ENCODE peak calls at places on chromosomes 6 and 20, in six cellular contexts. One of them, this sample, is unnamed.
A peak's percentile ranks its signal among the peaks of the same experiment; 100 is the strongest.

GRCh38 chr20:43284481-43284880 is 94.8 kb upstream of the PTPRT start:
- DNase-seq in K562: no peak
- DNase-seq in CD8-positive, alpha-beta memory T cell: no peak
- DNase-seq in iPS DF 6.9: no peak
- DNase-seq in neuronal stem cell: no peak
- DNase-seq in heart right ventricle: no peak
- DNase-seq in this sample: no peak

GRCh38 chr20:61629361-61630239 is 377.5 kb downstream of the CDH4 start:
- DNase-seq in K562: no peak
- DNase-seq in heart right ventricle: no peak
- DNase-seq in neuronal stem cell: no peak
- DNase-seq in CD8-positive, alpha-beta memory T cell: no peak
- DNase-seq in iPS DF 6.9: no peak
- DNase-seq in this sample: no peak

GRCh38 chr6:159577564-159577963 is 115.5 kb downstream of the SOD2 start:
- DNase-seq in CD8-positive, alpha-beta memory T cell: no peak
- DNase-seq in heart right ventricle: no peak
- DNase-seq in K562: no peak
- DNase-seq in neuronal stem cell: no peak
- DNase-seq in iPS DF 6.9: no peak
- DNase-seq in this sample: no peak

GRCh38 chr20:40073535-40074111 is 615.4 kb downstream of the MAFB start:
- DNase-seq in K562: no peak
- DNase-seq in heart right ventricle: no peak
- DNase-seq in CD8-positive, alpha-beta memory T cell: no peak
- DNase-seq in neuronal stem cell: no peak
- DNase-seq in iPS DF 6.9: peak; percentile 76
- DNase-seq in this sample: peak; percentile 99

GRCh38 chr6:3334579-3334978 is 75.8 kb downstream of the PSMG4 start:
- DNase-seq in heart right ventricle: no peak
- DNase-seq in iPS DF 6.9: no peak
- DNase-seq in CD8-positive, alpha-beta memory T cell: no peak
- DNase-seq in K562: no peak
- DNase-seq in neuronal stem cell: no peak
- DNase-seq in this sample: no peak

GRCh38 chr6:157376706-157377230 is 4.2 kb upstream of the ZDHHC14 start:
- DNase-seq in K562: no peak
- DNase-seq in CD8-positive, alpha-beta memory T cell: no peak
- DNase-seq in iPS DF 6.9: no peak
- DNase-seq in neuronal stem cell: no peak
- DNase-seq in heart right ventricle: no peak
- DNase-seq in this sample: no peak

GRCh38 chr6:111552241-111552744 is 53.4 kb downstream of the TRAF3IP2 start:
- DNase-seq in iPS DF 6.9: no peak
- DNase-seq in K562: no peak
- DNase-seq in CD8-positive, alpha-beta memory T cell: no peak
- DNase-seq in neuronal stem cell: peak; percentile 78
- DNase-seq in heart right ventricle: peak; percentile 84
- DNase-seq in this sample: peak; percentile 87

GRCh38 chr6:128259036-128259734 is 261.2 kb downstream of the PTPRK start:
- DNase-seq in iPS DF 6.9: no peak
- DNase-seq in heart right ventricle: no peak
- DNase-seq in K562: no peak
- DNase-seq in CD8-positive, alpha-beta memory T cell: no peak
- DNase-seq in neuronal stem cell: no peak
- DNase-seq in this sample: no peak

GRCh38 chr6:3237761-3238662 is 10.6 kb upstream of the TUBB2B start:
- DNase-seq in neuronal stem cell: no peak
- DNase-seq in CD8-positive, alpha-beta memory T cell: no peak
- DNase-seq in iPS DF 6.9: no peak
- DNase-seq in heart right ventricle: no peak
- DNase-seq in K562: no peak
- DNase-seq in this sample: no peak

GRCh38 chr20:39960522-39961420 is 728.3 kb downstream of the MAFB start:
- DNase-seq in heart right ventricle: no peak
- DNase-seq in K562: no peak
- DNase-seq in neuronal stem cell: no peak
- DNase-seq in iPS DF 6.9: no peak
- DNase-seq in CD8-positive, alpha-beta memory T cell: no peak
- DNase-seq in this sample: peak; percentile 7

GRCh38 chr6:101980924-101981323 is 587.4 kb downstream of the GRIK2 start:
- DNase-seq in heart right ventricle: no peak
- DNase-seq in iPS DF 6.9: no peak
- DNase-seq in CD8-positive, alpha-beta memory T cell: no peak
- DNase-seq in K562: no peak
- DNase-seq in neuronal stem cell: no peak
- DNase-seq in this sample: no peak

GRCh38 chr6:83958250-83958685 is 75.3 kb upstream of the MRAP2 start:
- DNase-seq in iPS DF 6.9: no peak
- DNase-seq in CD8-positive, alpha-beta memory T cell: no peak
- DNase-seq in neuronal stem cell: no peak
- DNase-seq in heart right ventricle: no peak
- DNase-seq in K562: no peak
- DNase-seq in this sample: no peak

GRCh38 chr20:5674176-5674660 is 76.0 kb upstream of the SHLD1 start:
- DNase-seq in heart right ventricle: no peak
- DNase-seq in neuronal stem cell: no peak
- DNase-seq in K562: no peak
- DNase-seq in iPS DF 6.9: no peak
- DNase-seq in CD8-positive, alpha-beta memory T cell: no peak
- DNase-seq in this sample: no peak

GRCh38 chr6:152089992-152090391 is 282.5 kb downstream of the ESR1 start:
- DNase-seq in neuronal stem cell: no peak
- DNase-seq in heart right ventricle: no peak
- DNase-seq in CD8-positive, alpha-beta memory T cell: no peak
- DNase-seq in iPS DF 6.9: no peak
- DNase-seq in K562: no peak
- DNase-seq in this sample: no peak

GRCh38 chr6:37038297-37039198 is 33.1 kb downstream of the FGD2 start:
- DNase-seq in CD8-positive, alpha-beta memory T cell: no peak
- DNase-seq in neuronal stem cell: no peak
- DNase-seq in K562: peak; percentile 68
- DNase-seq in heart right ventricle: peak; percentile 81
- DNase-seq in iPS DF 6.9: no peak
- DNase-seq in this sample: no peak

GRCh38 chr20:6692566-6693168 is 74.8 kb upstream of the BMP2 start:
- DNase-seq in heart right ventricle: no peak
- DNase-seq in neuronal stem cell: no peak
- DNase-seq in iPS DF 6.9: no peak
- DNase-seq in K562: no peak
- DNase-seq in CD8-positive, alpha-beta memory T cell: no peak
- DNase-seq in this sample: no peak

GRCh38 chr6:163349696-163350095 is 64.8 kb upstream of the QKI start:
- DNase-seq in K562: no peak
- DNase-seq in CD8-positive, alpha-beta memory T cell: no peak
- DNase-seq in heart right ventricle: no peak
- DNase-seq in iPS DF 6.9: no peak
- DNase-seq in neuronal stem cell: no peak
- DNase-seq in this sample: no peak

GRCh38 chr20:33647603-33648395 is 14.3 kb upstream of the C20orf144 start:
- DNase-seq in CD8-positive, alpha-beta memory T cell: no peak
- DNase-seq in K562: no peak
- DNase-seq in iPS DF 6.9: no peak
- DNase-seq in neuronal stem cell: no peak
- DNase-seq in heart right ventricle: no peak
- DNase-seq in this sample: no peak

GRCh38 chr6:12163149-12163548 is 127.0 kb upstream of the EDN1 start:
- DNase-seq in heart right ventricle: no peak
- DNase-seq in iPS DF 6.9: no peak
- DNase-seq in CD8-positive, alpha-beta memory T cell: peak; percentile 16
- DNase-seq in K562: no peak
- DNase-seq in neuronal stem cell: no peak
- DNase-seq in this sample: no peak

GRCh38 chr6:166906376-166907044 is 49.8 kb downstream of the RNASET2 start:
- DNase-seq in K562: no peak
- DNase-seq in neuronal stem cell: no peak
- DNase-seq in iPS DF 6.9: no peak
- DNase-seq in CD8-positive, alpha-beta memory T cell: no peak
- DNase-seq in heart right ventricle: no peak
- DNase-seq in this sample: no peak

GRCh38 chr6:166903500-166903899 is 52.9 kb downstream of the RNASET2 start:
- DNase-seq in iPS DF 6.9: no peak
- DNase-seq in K562: no peak
- DNase-seq in neuronal stem cell: no peak
- DNase-seq in CD8-positive, alpha-beta memory T cell: no peak
- DNase-seq in heart right ventricle: no peak
- DNase-seq in this sample: no peak

GRCh38 chr6:166904101-166904746 is 52.1 kb downstream of the RNASET2 start:
- DNase-seq in neuronal stem cell: peak; percentile 17
- DNase-seq in CD8-positive, alpha-beta memory T cell: no peak
- DNase-seq in K562: no peak
- DNase-seq in iPS DF 6.9: no peak
- DNase-seq in heart right ventricle: no peak
- DNase-seq in this sample: peak; percentile 27

GRCh38 chr6:166905505-166906134 is 50.7 kb downstream of the RNASET2 start:
- DNase-seq in K562: no peak
- DNase-seq in CD8-positive, alpha-beta memory T cell: no peak
- DNase-seq in neuronal stem cell: no peak
- DNase-seq in heart right ventricle: no peak
- DNase-seq in iPS DF 6.9: no peak
- DNase-seq in this sample: no peak

DNA sequence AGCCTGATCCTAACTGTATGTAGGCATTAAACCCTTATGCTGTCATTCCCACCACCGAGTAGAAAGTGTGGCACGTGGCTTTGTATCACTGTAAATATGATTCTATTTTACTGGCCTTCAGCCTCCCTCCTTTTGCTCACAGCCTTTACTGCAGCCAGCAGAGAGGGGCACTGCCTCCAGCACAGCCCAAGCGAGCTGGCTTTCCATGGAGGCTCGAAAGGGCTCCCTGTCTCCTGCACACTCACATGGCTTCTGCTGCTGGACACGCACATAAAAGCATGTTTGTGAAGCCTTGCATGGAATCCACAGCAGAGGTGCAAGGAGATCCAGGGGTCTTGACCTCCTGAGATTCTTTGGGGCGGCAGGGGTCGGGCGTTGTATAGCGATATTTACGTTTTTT is 51.3 kb downstream of the RNASET2 start:
- DNase-seq in heart right ventricle: no peak
- DNase-seq in K562: no peak
- DNase-seq in iPS DF 6.9: no peak
- DNase-seq in CD8-positive, alpha-beta memory T cell: no peak
- DNase-seq in neuronal stem cell: no peak
- DNase-seq in this sample: no peak
- H3K27ac ChIP-seq in heart right ventricle: no peak overlapping the region
- H3K27ac ChIP-seq in K562: no peak overlapping the region
- H3K27ac ChIP-seq in iPS DF 6.9: no peak overlapping the region
- H3K27ac ChIP-seq in CD8-positive, alpha-beta memory T cell: no peak overlapping the region
- H3K27ac ChIP-seq in neuronal stem cell: no peak overlapping the region
- H3K27ac ChIP-seq in this sample: no peak overlapping the region

GRCh38 chr6:137172734-137173431 is 561 bp downstream of the IL22RA2 start:
- DNase-seq in heart right ventricle: no peak
- DNase-seq in K562: no peak
- DNase-seq in neuronal stem cell: no peak
- DNase-seq in CD8-positive, alpha-beta memory T cell: no peak
- DNase-seq in iPS DF 6.9: no peak
- DNase-seq in this sample: no peak

GRCh38 chr6:137175157-137175889 is 1.9 kb upstream of the IL22RA2 start:
- DNase-seq in neuronal stem cell: no peak
- DNase-seq in heart right ventricle: no peak
- DNase-seq in K562: no peak
- DNase-seq in iPS DF 6.9: no peak
- DNase-seq in CD8-positive, alpha-beta memory T cell: no peak
- DNase-seq in this sample: no peak

GRCh38 chr6:137177611-137178010 is 4.2 kb upstream of the IL22RA2 start:
- DNase-seq in K562: no peak
- DNase-seq in CD8-positive, alpha-beta memory T cell: no peak
- DNase-seq in iPS DF 6.9: no peak
- DNase-seq in heart right ventricle: no peak
- DNase-seq in neuronal stem cell: no peak
- DNase-seq in this sample: no peak

GRCh38 chr6:137173501-137173900 is at the start of gene IL22RA2:
- DNase-seq in iPS DF 6.9: no peak
- DNase-seq in heart right ventricle: no peak
- DNase-seq in CD8-positive, alpha-beta memory T cell: no peak
- DNase-seq in neuronal stem cell: no peak
- DNase-seq in K562: no peak
- DNase-seq in this sample: no peak

GRCh38 chr6:137176729-137177128 is 3.3 kb upstream of the IL22RA2 start:
- DNase-seq in neuronal stem cell: no peak
- DNase-seq in CD8-positive, alpha-beta memory T cell: no peak
- DNase-seq in K562: no peak
- DNase-seq in iPS DF 6.9: no peak
- DNase-seq in heart right ventricle: no peak
- DNase-seq in this sample: no peak
- H3K4me3 ChIP-seq in neuronal stem cell: no peak overlapping the region
- H3K4me3 ChIP-seq in CD8-positive, alpha-beta memory T cell: no peak overlapping the region
- H3K4me3 ChIP-seq in K562: no peak overlapping the region
- H3K4me3 ChIP-seq in iPS DF 6.9: no peak overlapping the region
- H3K4me3 ChIP-seq in heart right ventricle: no peak overlapping the region
- H3K4me3 ChIP-seq in this sample: no peak overlapping the region

DNA sequence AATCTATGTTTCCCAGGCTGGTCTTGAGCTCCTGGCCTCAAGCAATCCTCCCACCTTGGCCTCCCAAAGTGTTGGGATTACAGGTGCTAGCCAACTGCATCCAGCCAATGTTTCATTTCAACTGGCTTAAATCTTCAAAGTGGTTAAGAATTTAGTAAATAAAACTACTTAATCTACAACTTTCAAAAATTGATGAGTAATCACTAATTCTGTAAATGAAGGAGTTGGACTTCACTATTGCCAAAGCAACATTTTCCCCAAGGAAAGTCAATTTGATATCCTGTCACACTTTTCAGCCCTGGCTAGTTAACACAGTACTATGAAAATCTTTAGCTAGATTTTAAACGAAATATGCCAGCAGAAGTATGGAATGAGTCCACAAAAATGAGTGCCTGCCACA is 3.8 kb downstream of the TOMM6 start:
- DNase-seq in CD8-positive, alpha-beta memory T cell: no peak
- DNase-seq in neuronal stem cell: no peak
- DNase-seq in K562: no peak
- DNase-seq in heart right ventricle: no peak
- DNase-seq in iPS DF 6.9: no peak
- DNase-seq in this sample: no peak
- H3K27ac ChIP-seq in CD8-positive, alpha-beta memory T cell: no peak overlapping the region
- H3K27ac ChIP-seq in neuronal stem cell: no peak overlapping the region
- H3K27ac ChIP-seq in K562: no peak overlapping the region
- H3K27ac ChIP-seq in heart right ventricle: no peak overlapping the region
- H3K27ac ChIP-seq in iPS DF 6.9: no peak overlapping the region
- H3K27ac ChIP-seq in this sample: no peak overlapping the region

GRCh38 chr20:63543733-63544132 is 3.8 kb downstream of the SRMS start:
- DNase-seq in CD8-positive, alpha-beta memory T cell: no peak
- DNase-seq in K562: no peak
- DNase-seq in neuronal stem cell: no peak
- DNase-seq in iPS DF 6.9: no peak
- DNase-seq in heart right ventricle: no peak
- DNase-seq in this sample: no peak

GRCh38 chr20:63545814-63546213 is 1.7 kb downstream of the SRMS start:
- DNase-seq in neuronal stem cell: no peak
- DNase-seq in K562: no peak
- DNase-seq in iPS DF 6.9: no peak
- DNase-seq in CD8-positive, alpha-beta memory T cell: no peak
- DNase-seq in heart right ventricle: no peak
- DNase-seq in this sample: no peak

GRCh38 chr20:63546256-63546655 is 1.3 kb downstream of the SRMS start:
- DNase-seq in iPS DF 6.9: no peak
- DNase-seq in heart right ventricle: no peak
- DNase-seq in neuronal stem cell: no peak
- DNase-seq in CD8-positive, alpha-beta memory T cell: no peak
- DNase-seq in K562: no peak
- DNase-seq in this sample: no peak

GRCh38 chr20:63544241-63544957 is 3.1 kb downstream of the SRMS start:
- DNase-seq in neuronal stem cell: no peak
- DNase-seq in CD8-positive, alpha-beta memory T cell: no peak
- DNase-seq in heart right ventricle: no peak
- DNase-seq in iPS DF 6.9: no peak
- DNase-seq in K562: no peak
- DNase-seq in this sample: no peak

GRCh38 chr20:63544958-63545516 is 2.5 kb downstream of the SRMS start:
- DNase-seq in CD8-positive, alpha-beta memory T cell: no peak
- DNase-seq in neuronal stem cell: no peak
- DNase-seq in K562: no peak
- DNase-seq in heart right ventricle: no peak
- DNase-seq in iPS DF 6.9: no peak
- DNase-seq in this sample: no peak
- H3K4me3 ChIP-seq in CD8-positive, alpha-beta memory T cell: no peak overlapping the region
- H3K4me3 ChIP-seq in neuronal stem cell: no peak overlapping the region
- H3K4me3 ChIP-seq in K562: no peak overlapping the region
- H3K4me3 ChIP-seq in heart right ventricle: no peak overlapping the region
- H3K4me3 ChIP-seq in iPS DF 6.9: no peak overlapping the region
- H3K4me3 ChIP-seq in this sample: no peak overlapping the region